ENCODE peak calls at places on chromosomes 5 and 9, in seven cellular contexts. B, K, U, W, D, Z and A are unnamed samples.

GRCh38 chr5:143880178-143880577 is 68.2 kb downstream of the HMHB1 start:
- DNase-seq in U (no peak), B (peak; percentile 47), Z (no peak), D (no peak), K (peak; percentile 42), W (no peak), A (peak; percentile 56)

GRCh38 chr9:128027166-128027539 is 40.0 kb downstream of the NAIF1 start:
- DNase-seq in U (no peak), D (peak; percentile 33), B (no peak), W (no peak), Z (no peak), K (peak; percentile 33), A (peak; percentile 25)

GRCh38 chr5:92653730-92654461 is 927.1 kb downstream of the NR2F1-AS1 start:
- DNase-seq in U (no peak), W (no peak), Z (no peak), D (no peak), K (no peak), B (no peak), A (peak; percentile 22)

GRCh38 chr5:6086871-6087270 is 291.5 kb downstream of the MED10 start:
- DNase-seq in W (no peak), B (no peak), Z (no peak), U (no peak), D (no peak), K (no peak), A (no peak)

GRCh38 chr5:127702913-127703575 is at the start of gene CCDC192:
- DNase-seq in B (no peak), Z (no peak), U (no peak), D (peak; percentile 21), K (peak; percentile 29), W (no peak), A (peak; percentile 46)

GRCh38 chr5:74212336-74212735 is 428.2 kb downstream of the ENC1 start:
- DNase-seq in B (peak; percentile 30), W (no peak), U (peak; percentile 76), K (peak; percentile 38), D (peak; percentile 12), Z (peak; percentile 57), A (peak; percentile 88)

GRCh38 chr5:137622850-137623249 is 113.0 kb downstream of the KLHL3 start:
- DNase-seq in Z (no peak), W (no peak), U (no peak), D (peak; percentile 57), B (no peak), K (no peak), A (no peak)

GRCh38 chr5:159971038-159971437 is 37.9 kb upstream of the TTC1 start:
- DNase-seq in K (peak; percentile 50), Z (no peak), W (no peak), B (peak; percentile 84), U (no peak), D (peak; percentile 60), A (no peak)

GRCh38 chr9:95506438-95506691 is 10.4 kb downstream of the PTCH1 start:
- DNase-seq in W (no peak), D (peak; percentile 46), Z (no peak), B (peak; percentile 47), K (peak; percentile 67), U (no peak), A (peak; percentile 60)

GRCh38 chr9:14215614-14216013 is 98.3 kb downstream of the NFIB start:
- DNase-seq in K (peak; percentile 9), D (no peak), U (no peak), W (no peak), Z (no peak), B (peak; percentile 64), A (no peak)

GRCh38 chr5:155047818-155048217 is 34.3 kb downstream of the KIF4B start:
- DNase-seq in B (no peak), D (no peak), U (no peak), K (no peak), Z (peak; percentile 37), W (no peak), A (peak; percentile 91)
- H3K4ac ChIP-seq in B (no peak overlapping the region), D (no peak overlapping the region), U (no peak overlapping the region), K (no peak overlapping the region), Z (no peak overlapping the region), W (no peak overlapping the region), A (no peak overlapping the region)

DNA sequence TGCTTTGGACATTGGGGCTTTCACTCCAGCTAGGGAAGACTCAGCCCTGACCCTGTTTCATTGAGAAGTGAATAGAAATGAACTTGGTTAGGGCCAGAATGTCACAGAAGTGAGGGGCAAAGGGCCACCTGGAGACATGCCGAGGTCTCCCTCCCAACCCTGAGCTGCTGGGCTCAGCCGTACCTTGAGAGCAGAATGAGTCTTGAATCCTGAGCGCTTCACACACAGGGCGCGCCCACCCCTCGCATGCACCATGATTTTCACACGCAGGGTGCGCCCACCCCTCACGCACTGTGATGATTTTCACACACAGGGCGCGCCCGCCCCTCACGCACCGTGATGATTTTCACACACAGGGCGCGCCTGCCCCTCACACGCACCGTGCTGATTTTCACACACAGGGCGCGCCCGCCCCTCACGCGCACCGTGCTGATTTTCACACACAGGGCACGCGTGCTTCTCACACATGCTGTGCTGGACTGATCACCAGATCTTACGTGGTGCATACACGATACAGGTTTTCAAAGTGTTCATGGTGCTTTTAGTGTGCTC is 99.0 kb downstream of the EHMT1 start:
- DNase-seq in U (no peak), W (no peak), B (no peak), K (no peak), D (no peak), Z (no peak), A (no peak)
- H2AK5ac ChIP-seq in U (no peak overlapping the region), W (no peak overlapping the region), B (no peak overlapping the region), K (no peak overlapping the region), D (no peak overlapping the region), Z (no peak overlapping the region), A (no peak overlapping the region)

DNA sequence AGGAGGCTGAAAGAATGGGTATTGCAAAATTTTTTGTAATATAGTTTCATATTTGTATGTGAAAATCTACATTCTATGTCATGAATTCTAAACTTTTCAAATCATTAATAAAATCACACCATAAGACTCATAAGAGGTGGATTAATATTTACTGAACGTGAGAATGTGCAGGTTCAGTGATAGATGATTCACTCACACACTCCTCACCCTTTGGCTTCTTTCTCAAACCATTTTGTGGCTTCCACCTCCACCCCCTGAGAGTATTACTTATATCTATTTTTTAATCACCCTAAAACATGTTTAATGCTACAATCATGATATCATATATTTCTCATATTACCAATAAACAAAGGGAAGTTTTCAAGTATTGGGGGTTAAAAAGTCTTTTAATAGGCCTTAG is 275.5 kb downstream of the MEF2C start:
- DNase-seq in D (no peak), Z (no peak), W (no peak), K (no peak), U (no peak), B (no peak), A (no peak)
- H3K18ac ChIP-seq in D (no peak overlapping the region), Z (no peak overlapping the region), W (no peak overlapping the region), K (no peak overlapping the region), U (no peak overlapping the region), B (no peak overlapping the region), A (no peak overlapping the region)

GRCh38 chr5:58493136-58493535 is 1.9 kb downstream of the GAPT start:
- DNase-seq in K (no peak), U (no peak), Z (no peak), D (no peak), B (no peak), W (no peak), A (no peak)

GRCh38 chr5:58496488-58496887 is 5.3 kb downstream of the GAPT start:
- DNase-seq in W (no peak), Z (peak; percentile 47), B (no peak), D (no peak), K (no peak), U (peak; percentile 38), A (peak; percentile 54)

GRCh38 chr5:58491216-58491892 is at the start of gene GAPT:
- DNase-seq in U (no peak), B (no peak), Z (no peak), D (peak; percentile 68), K (no peak), W (no peak), A (peak; percentile 37)

DNA sequence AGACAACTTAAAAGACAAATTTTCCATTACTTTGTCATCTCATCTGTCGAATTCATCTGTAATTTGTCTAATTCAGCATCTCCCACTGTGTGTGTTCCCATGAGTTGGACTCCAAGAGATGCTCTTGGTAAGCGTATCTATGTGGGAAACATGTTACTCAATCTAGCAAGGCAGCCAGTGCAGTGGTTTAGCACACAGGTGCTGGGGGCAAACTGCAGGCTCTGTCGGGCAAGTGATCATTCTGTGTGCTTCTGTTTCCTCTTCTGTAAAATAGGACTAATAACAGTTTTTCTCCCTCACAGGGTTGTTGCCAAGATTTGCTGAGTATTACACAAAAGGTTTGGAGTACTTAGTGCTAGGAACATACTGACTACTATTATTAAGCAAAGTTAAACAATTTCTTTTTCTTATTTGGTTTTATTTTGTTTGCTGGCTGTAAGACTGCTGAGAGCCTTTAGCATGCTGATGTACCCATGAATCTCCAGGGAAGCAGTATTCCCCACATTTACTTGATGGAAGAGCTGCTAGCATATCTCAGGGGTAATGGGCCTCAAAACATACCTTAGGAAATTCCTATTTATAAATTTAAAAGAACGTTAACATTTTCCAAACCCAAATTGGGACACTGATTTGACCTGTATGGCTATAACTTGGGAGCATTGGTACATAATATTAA is 700 bp upstream of the GAPT start:
- DNase-seq in B (no peak), Z (no peak), D (no peak), U (no peak), K (no peak), W (no peak), A (no peak)
- H3K4ac ChIP-seq in B (no peak overlapping the region), Z (no peak overlapping the region), D (no peak overlapping the region), U (no peak overlapping the region), K (no peak overlapping the region), W (no peak overlapping the region), A (no peak overlapping the region)

GRCh38 chr5:156936972-156937371 is 26.1 kb downstream of the TIMD4 start:
- DNase-seq in B (no peak), Z (no peak), D (no peak), W (no peak), K (no peak), U (no peak), A (no peak)

GRCh38 chr5:156929366-156929948 is 33.6 kb downstream of the TIMD4 start:
- DNase-seq in W (no peak), U (no peak), Z (no peak), D (no peak), K (no peak), B (no peak), A (no peak)

DNA sequence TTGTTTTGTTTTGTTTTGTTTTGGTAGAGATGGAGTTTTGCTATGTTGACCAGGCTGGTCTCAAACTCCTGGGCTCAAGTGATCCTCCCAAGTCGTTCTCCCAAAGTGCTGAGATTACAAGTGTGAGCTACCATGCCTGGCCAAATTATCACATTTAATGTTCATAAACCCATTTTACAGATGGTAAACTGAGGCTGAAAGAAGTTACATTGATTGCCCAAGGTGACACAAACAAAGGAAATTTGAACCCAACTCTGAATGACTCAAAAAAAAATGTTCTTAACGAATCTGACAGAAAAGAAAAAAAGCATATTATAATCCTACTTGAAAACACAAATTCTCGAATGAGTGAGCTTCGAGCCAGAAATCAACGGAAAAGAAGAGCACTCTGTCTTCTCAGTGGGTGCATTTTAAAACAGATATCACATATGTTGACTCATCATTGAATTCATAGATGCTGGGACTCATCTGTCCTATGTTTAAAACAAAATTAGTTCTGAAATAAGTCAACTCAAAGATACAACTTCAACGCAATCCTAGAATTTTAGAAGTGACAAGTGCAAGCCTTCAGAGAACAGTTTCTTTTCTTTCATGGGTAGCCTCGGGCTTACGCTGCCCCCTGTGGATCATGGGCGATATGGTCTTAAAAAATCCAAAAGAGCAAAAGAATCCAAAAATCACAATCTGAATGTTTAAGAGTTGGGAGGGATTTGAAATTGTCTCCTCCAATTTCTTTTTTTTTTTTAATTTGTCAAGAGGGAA is 28.4 kb downstream of the TIMD4 start:
- DNase-seq in K (no peak), U (no peak), W (no peak), Z (peak; percentile 54), B (no peak), D (peak; percentile 27), A (peak; percentile 46)
- H2AK5ac ChIP-seq in K (no peak overlapping the region), U (no peak overlapping the region), W (no peak overlapping the region), Z (no peak overlapping the region), B (no peak overlapping the region), D (no peak overlapping the region), A (no peak overlapping the region)